ENCODE peak calls at places on chromosomes 3 and 15, in nine cellular contexts. H is A549, Z is WERI-Rb-1, G is right lobe of liver, S is brain microvascular endothelial cell, N is IMR-90, X is AG04450, P is GM12878, M is PC-9. Y is an unnamed sample.

GRCh38 chr3:68007621-68008226 is 353.3 kb upstream of the SUCLG2 start:
- DNase-seq in G (no peak), N (no peak), H (no peak), X (no peak), S (no peak), Z (peak), P (no peak), M (no peak), Y (peak)

GRCh38 chr15:52217186-52217585 is 26.0 kb upstream of the GNB5 start:
- DNase-seq in M (no peak), G (no peak), Z (peak), P (no peak), H (peak), N (no peak), X (no peak), S (no peak), Y (peak)

GRCh38 chr3:157239082-157239704 is 79.2 kb upstream of the CCNL1 start:
- DNase-seq in G (peak), Z (peak), X (no peak), M (no peak), P (peak), S (peak), N (peak), H (peak), Y (peak)

GRCh38 chr15:41996921-41997592 is 23.8 kb downstream of the PLA2G4E start:
- DNase-seq in G (peak), X (no peak), S (no peak), P (no peak), H (no peak), Z (no peak), N (no peak), M (no peak), Y (no peak)

GRCh38 chr3:9301091-9301490 is 51.6 kb upstream of the SRGAP3 start:
- DNase-seq in G (no peak), X (no peak), S (no peak), M (no peak), N (no peak), H (no peak), Z (no peak), P (no peak), Y (no peak)

GRCh38 chr3:150068440-150069157 is 97.9 kb upstream of the PFN2 start:
- DNase-seq in Z (no peak), H (no peak), S (no peak), P (no peak), N (no peak), X (no peak), G (no peak), M (no peak), Y (no peak)

GRCh38 chr3:106703524-106703923 is 673.7 kb upstream of the CCDC54 start:
- DNase-seq in H (no peak), X (no peak), M (no peak), Z (no peak), G (no peak), N (no peak), P (no peak), S (no peak), Y (no peak)

GRCh38 chr3:185900228-185900627 is 37.6 kb downstream of the TRA2B start:
- DNase-seq in M (peak), S (peak), H (peak), G (no peak), X (peak), P (no peak), N (peak), Z (no peak), Y (peak)

GRCh38 chr3:37293646-37294045 is 119.3 kb upstream of the LRRFIP2 start:
- DNase-seq in G (no peak), P (no peak), X (no peak), M (no peak), S (no peak), Z (no peak), N (no peak), H (no peak), Y (no peak)

GRCh38 chr3:2822611-2823010 is 287.6 kb downstream of the IL5RA start:
- DNase-seq in P (no peak), X (no peak), M (no peak), S (no peak), Z (no peak), G (no peak), H (no peak), N (no peak), Y (no peak)

GRCh38 chr3:95721938-95722337 is 1092.5 kb upstream of the EPHA6 start:
- DNase-seq in H (no peak), M (no peak), N (no peak), S (no peak), P (no peak), X (no peak), G (no peak), Z (no peak), Y (no peak)

GRCh38 chr3:172699070-172699469 is 11.8 kb downstream of the NCEH1 start:
- DNase-seq in G (no peak), H (no peak), N (no peak), P (no peak), X (no peak), M (no peak), Z (no peak), S (no peak), Y (no peak)

GRCh38 chr3:128548426-128549282 is 55.7 kb upstream of the GATA2 start:
- DNase-seq in H (no peak), M (no peak), P (no peak), X (no peak), Z (no peak), S (peak), N (peak), G (no peak), Y (no peak)

GRCh38 chr3:128550471-128551126 is 57.6 kb upstream of the GATA2 start:
- DNase-seq in P (no peak), N (no peak), G (no peak), X (no peak), M (no peak), Z (no peak), H (no peak), S (no peak), Y (no peak)

GRCh38 chr3:128548011-128548410 is 55.0 kb upstream of the GATA2 start:
- DNase-seq in S (no peak), N (no peak), P (no peak), M (no peak), Z (no peak), G (no peak), X (no peak), H (no peak), Y (no peak)

GRCh38 chr3:128550113-128550440 is 57.1 kb upstream of the GATA2 start:
- DNase-seq in G (no peak), S (no peak), X (no peak), Z (no peak), M (no peak), N (no peak), H (no peak), P (no peak), Y (no peak)

DNA sequence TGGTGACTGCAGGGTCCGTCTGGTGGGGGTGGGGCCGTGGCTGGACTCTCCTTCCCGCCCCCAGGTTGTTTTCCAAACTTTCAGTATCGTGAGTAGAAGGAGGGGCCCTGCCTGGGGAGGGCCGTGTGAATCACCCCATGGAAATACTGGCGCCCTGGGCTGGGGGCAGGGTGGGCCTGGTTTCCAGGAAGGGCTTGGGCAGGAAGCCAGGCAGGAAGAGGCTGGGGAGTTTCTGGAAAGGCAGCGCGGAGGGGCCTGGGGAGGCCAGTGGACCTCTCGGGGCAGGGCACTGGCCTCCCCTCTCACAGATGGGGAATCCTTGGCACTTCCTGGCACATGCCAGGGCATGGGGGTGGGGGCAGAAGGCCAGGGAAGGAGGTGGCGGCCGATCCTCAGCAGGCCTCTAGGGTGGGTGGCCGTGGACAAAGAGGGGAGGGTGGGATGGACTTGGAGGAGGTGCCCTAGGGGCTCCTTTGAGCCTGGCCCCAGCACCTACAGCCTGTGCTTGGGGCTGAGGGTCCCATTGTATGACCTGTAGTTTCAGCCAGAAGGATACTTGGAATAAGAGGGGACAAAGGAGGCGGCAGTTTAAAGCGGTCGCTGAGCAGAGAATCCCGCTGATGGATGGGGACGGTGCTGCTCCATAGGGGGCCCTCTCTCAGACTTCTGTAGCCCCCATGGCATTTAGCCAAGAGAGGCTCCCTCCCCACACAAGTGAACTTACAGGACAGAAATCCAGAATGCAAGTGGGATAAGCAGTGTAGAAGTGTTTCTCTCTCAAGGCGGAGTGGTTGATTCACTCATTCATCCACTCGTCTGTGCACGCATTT is 56.5 kb upstream of the GATA2 start:
- DNase-seq in S (peak), X (peak), H (no peak), Z (no peak), P (no peak), G (peak), N (peak), M (no peak), Y (peak)
- H3K27ac ChIP-seq in S (no peak), X (peak), H (no peak), Z (no peak), P (no peak), G (no peak), N (peak), M (no peak), Y (peak)

GRCh38 chr3:52834871-52835501 is at the start of gene MUSTN1:
- DNase-seq in M (no peak), P (no peak), Z (no peak), S (no peak), G (peak), X (no peak), N (peak), H (no peak), Y (no peak)
- H3K27ac ChIP-seq in M (no peak), P (no peak), Z (no peak), S (no peak), G (peak), X (peak), N (no peak), H (no peak), Y (peak)

DNA sequence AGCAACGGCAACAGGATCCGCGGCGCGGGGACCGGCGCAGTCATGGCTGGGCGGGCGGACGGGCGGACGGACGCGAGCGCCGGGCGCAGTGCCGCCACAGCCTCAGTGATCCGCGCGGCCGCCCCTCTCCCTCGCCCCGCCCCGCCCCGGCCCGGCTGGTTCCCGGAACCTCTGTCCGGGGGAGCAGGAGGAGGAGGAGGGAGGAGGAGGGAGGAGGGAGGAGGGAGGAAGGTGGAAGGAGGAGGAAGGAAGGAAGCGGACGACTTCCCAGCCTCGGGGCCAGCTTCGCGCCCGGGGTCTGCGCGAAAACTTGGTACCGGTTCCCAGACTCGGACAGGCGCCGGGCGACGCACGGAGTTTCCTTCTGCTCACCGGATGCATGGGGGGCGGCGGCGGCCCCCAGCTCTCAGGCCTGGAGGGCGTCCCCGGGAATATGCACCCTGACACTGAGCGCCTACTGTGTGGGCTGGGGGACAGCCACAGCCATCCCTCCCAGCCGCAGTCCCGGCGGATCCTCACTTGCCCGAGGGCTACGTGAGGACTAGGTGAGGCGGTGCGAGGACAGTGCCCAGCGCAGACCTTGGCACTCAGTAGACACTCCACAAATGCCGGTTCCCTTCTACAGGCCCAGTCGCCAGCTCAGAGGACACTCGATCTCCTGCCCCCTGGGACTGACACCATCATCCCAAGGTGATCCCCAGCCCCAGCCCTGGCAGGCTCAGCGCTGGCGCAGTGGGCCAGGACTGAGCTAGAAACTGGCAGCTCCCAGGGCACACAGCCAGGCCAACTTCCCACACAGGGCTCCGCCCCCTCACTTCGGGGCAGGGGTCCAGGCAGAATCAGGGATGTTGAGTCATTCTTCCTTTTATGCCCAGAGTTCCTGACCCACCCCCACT is at the start of gene SHISA5:
- DNase-seq in H (peak), S (peak), M (no peak), Z (peak), X (no peak), N (peak), P (no peak), G (peak), Y (peak)
- H3K27ac ChIP-seq in H (peak), S (no peak), M (peak), Z (no peak), X (peak), N (peak), P (no peak), G (peak), Y (peak)

GRCh38 chr3:97935842-97936241 is 36.4 kb downstream of the RIOX2 start:
- DNase-seq in H (no peak), G (no peak), N (no peak), Z (no peak), X (no peak), M (peak), S (no peak), P (no peak), Y (no peak)
- H3K27ac ChIP-seq in H (no peak), G (no peak), N (no peak), Z (no peak), X (no peak), M (no peak), S (no peak), P (no peak), Y (no peak)

GRCh38 chr15:68347392-68347791 is 69.8 kb downstream of the FEM1B start:
- DNase-seq in P (no peak), H (no peak), G (peak), X (peak), S (peak), N (peak), Z (no peak), M (no peak), Y (no peak)
- H3K27ac ChIP-seq in P (no peak), H (no peak), G (no peak), X (peak), S (peak), N (peak), Z (no peak), M (no peak), Y (no peak)

GRCh38 chr3:39347586-39347876 is 18.0 kb downstream of the CCR8 start:
- DNase-seq in Z (no peak), G (no peak), S (no peak), X (no peak), M (no peak), H (no peak), P (no peak), N (no peak), Y (no peak)
- H3K27ac ChIP-seq in Z (no peak), G (no peak), S (no peak), X (no peak), M (no peak), H (no peak), P (peak), N (no peak), Y (no peak)